ENCODE peak calls at places on chromosomes 12 and 14, in nine cellular contexts. G is effector memory CD4-positive, alpha-beta T cell; M is OCI-LY7; Q is thyroid gland; R is neuronal stem cell; L is trophoblast cell; Y is HepG2; W is neural progenitor cell; A is sigmoid colon. N is an unnamed sample. For H3K9me3 and H3K4me1, the result is how much of the 10 kb centered on the place peaks cover.

GRCh38 chr14:90109858-90110257 is 48.1 kb downstream of the KCNK13 start:
- DNase-seq in G (no peak), M (no peak), Q (peak), R (no peak), L (peak), Y (peak), W (peak), A (no peak), N (no peak)

GRCh38 chr12:51082561-51083139 is 746 bp downstream of the CSRNP2 start:
- DNase-seq in G (no peak), M (peak), Q (peak), R (no peak), L (no peak), Y (peak), W (no peak), A (no peak), N (peak)

GRCh38 chr14:73457935-73458218 is 469 bp downstream of the NUMB start:
- DNase-seq in G (no peak), M (no peak), Q (peak), R (no peak), L (no peak), Y (no peak), W (no peak), A (no peak), N (no peak)

GRCh38 chr12:47758834-47759690 is at the start of gene RAPGEF3:
- DNase-seq in G (peak), M (peak), Q (peak), R (peak), L (peak), Y (peak), W (peak), A (peak), N (peak)

GRCh38 chr14:75709207-75709812 is 48.3 kb downstream of the TTLL5 start:
- DNase-seq in G (peak), M (peak), Q (peak), R (peak), L (peak), Y (peak), W (peak), A (peak), N (peak)

GRCh38 chr12:112518336-112518735 is 99.6 kb downstream of the PTPN11 start:
- DNase-seq in G (no peak), M (no peak), Q (no peak), R (no peak), L (no peak), Y (no peak), W (no peak), A (no peak), N (no peak)

GRCh38 chr12:120324841-120325417 is 2.6 kb downstream of the PLA2G1B start:
- DNase-seq in G (no peak), M (no peak), Q (no peak), R (no peak), L (no peak), Y (no peak), W (no peak), A (no peak), N (no peak)

GRCh38 chr12:67748761-67749075 is 100.2 kb downstream of the DYRK2 start:
- DNase-seq in G (no peak), M (no peak), Q (no peak), R (no peak), L (no peak), Y (no peak), W (no peak), A (no peak), N (no peak)

GRCh38 chr14:93752980-93753561 is 35.2 kb downstream of the PRIMA1 start:
- DNase-seq in G (no peak), M (no peak), Q (peak), R (no peak), L (no peak), Y (no peak), W (no peak), A (peak), N (no peak)

GRCh38 chr12:112676526-112676925 is 115.0 kb upstream of the RPH3A start:
- DNase-seq in G (no peak), M (no peak), Q (no peak), R (no peak), L (no peak), Y (no peak), W (peak), A (no peak), N (no peak)

GRCh38 chr12:12999276-12999958 is 648 bp downstream of the HEBP1 start:
- DNase-seq in G (no peak), M (no peak), Q (peak), R (no peak), L (no peak), Y (peak), W (peak), A (no peak), N (no peak)

GRCh38 chr12:72586456-72586855 is 314.3 kb downstream of the TRHDE start:
- DNase-seq in G (no peak), M (no peak), Q (no peak), R (no peak), L (no peak), Y (no peak), W (peak), A (no peak), N (peak)

GRCh38 chr14:100575266-100575995 is 11.8 kb downstream of the BEGAIN start:
- DNase-seq in G (no peak), M (no peak), Q (no peak), R (no peak), L (no peak), Y (no peak), W (no peak), A (no peak), N (no peak)

GRCh38 chr12:510071-510825 is 50.5 kb downstream of the B4GALNT3 start:
- DNase-seq in G (no peak), M (no peak), Q (no peak), R (peak), L (no peak), Y (no peak), W (peak), A (no peak), N (peak)

GRCh38 chr12:122864894-122865253 is 29.6 kb downstream of the HIP1R start:
- DNase-seq in G (no peak), M (no peak), Q (no peak), R (no peak), L (no peak), Y (no peak), W (no peak), A (no peak), N (no peak)

GRCh38 chr12:107634530-107634929 is 51.1 kb upstream of the PWP1 start:
- DNase-seq in G (no peak), M (no peak), Q (peak), R (no peak), L (no peak), Y (no peak), W (no peak), A (no peak), N (no peak)

GRCh38 chr12:121813951-121814350 is 10.1 kb downstream of the SETD1B start:
- DNase-seq in G (no peak), M (no peak), Q (no peak), R (no peak), L (no peak), Y (no peak), W (no peak), A (no peak), N (no peak)

GRCh38 chr14:35122696-35123387 is 490 bp downstream of the PRORP start:
- DNase-seq in G (no peak), M (peak), Q (peak), R (no peak), L (peak), Y (peak), W (no peak), A (no peak), N (no peak)

GRCh38 chr12:121568971-121569808 is 11.6 kb downstream of the KDM2B start:
- DNase-seq in G (no peak), M (no peak), Q (no peak), R (no peak), L (no peak), Y (no peak), W (no peak), A (peak), N (peak)

GRCh38 chr12:119669744-119670472 is 2.0 kb downstream of the PRKAB1 start:
- DNase-seq in G (no peak), M (no peak), Q (no peak), R (no peak), L (no peak), Y (peak), W (no peak), A (no peak), N (no peak)

GRCh38 chr12:44972746-44973421 is 78.0 kb downstream of the DBX2 start:
- DNase-seq in G (no peak), M (peak), Q (no peak), R (peak), L (no peak), Y (peak), W (peak), A (no peak), N (peak)

GRCh38 chr12:109461049-109461845 is 15.9 kb downstream of the KCTD10 start:
- DNase-seq in G (no peak), M (peak), Q (no peak), R (no peak), L (no peak), Y (peak), W (no peak), A (no peak), N (no peak)

GRCh38 chr12:6197996-6198395 is 2.2 kb upstream of the CD9 start:
- DNase-seq in G (no peak), M (no peak), Q (no peak), R (no peak), L (no peak), Y (no peak), W (peak), A (no peak), N (no peak)

GRCh38 chr14:95262511-95262891 is 57.2 kb downstream of the CLMN start:
- DNase-seq in G (no peak), M (no peak), Q (no peak), R (no peak), L (no peak), Y (no peak), W (no peak), A (no peak), N (no peak)

GRCh38 chr14:95264271-95264973 is 55.3 kb downstream of the CLMN start:
- DNase-seq in G (no peak), M (no peak), Q (no peak), R (no peak), L (no peak), Y (no peak), W (no peak), A (no peak), N (peak)

GRCh38 chr14:95260537-95261440 is 58.9 kb downstream of the CLMN start:
- DNase-seq in G (no peak), M (no peak), Q (no peak), R (no peak), L (no peak), Y (no peak), W (no peak), A (no peak), N (no peak)

GRCh38 chr14:95263527-95264231 is 56.0 kb downstream of the CLMN start:
- DNase-seq in G (no peak), M (no peak), Q (no peak), R (no peak), L (no peak), Y (no peak), W (no peak), A (no peak), N (no peak)

GRCh38 chr14:95261616-95262510 is 57.8 kb downstream of the CLMN start:
- DNase-seq in G (no peak), M (peak), Q (peak), R (no peak), L (no peak), Y (no peak), W (no peak), A (no peak), N (peak)
- H3K27ac ChIP-seq in G (no peak), M (no peak), Q (peak), R (no peak), L (no peak), Y (no peak), W (no peak), A (peak), N (peak)

GRCh38 chr12:70151993-70152392 is 91.2 kb upstream of the CNOT2 start:
- DNase-seq in G (no peak), M (no peak), Q (no peak), R (no peak), L (no peak), Y (no peak), W (no peak), A (no peak), N (no peak)

GRCh38 chr12:70154087-70154486 is 89.1 kb upstream of the CNOT2 start:
- DNase-seq in G (no peak), M (no peak), Q (no peak), R (no peak), L (no peak), Y (no peak), W (no peak), A (no peak), N (no peak)

GRCh38 chr12:70154960-70155589 is 88.2 kb upstream of the CNOT2 start:
- DNase-seq in G (no peak), M (peak), Q (no peak), R (peak), L (no peak), Y (no peak), W (peak), A (no peak), N (no peak)

DNA sequence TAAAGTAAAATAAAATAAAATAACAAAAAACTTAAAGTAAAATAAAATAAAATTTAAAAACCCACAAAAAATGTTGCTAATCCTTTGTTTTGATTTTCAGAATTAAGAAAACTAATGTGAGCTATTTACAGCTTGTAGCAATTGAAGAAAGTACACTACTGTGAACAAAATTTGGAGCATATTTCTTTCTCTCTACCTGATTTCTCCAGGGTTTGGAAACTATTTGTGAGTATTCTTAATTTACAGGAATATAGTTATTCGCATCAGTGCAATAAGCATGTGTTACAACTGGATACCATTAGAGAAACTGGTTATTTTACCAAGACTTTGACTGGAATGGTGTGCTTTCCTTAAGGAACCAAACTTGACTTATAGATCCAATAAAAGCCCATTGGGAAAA is 86.1 kb upstream of the CNOT2 start:
- DNase-seq in G (no peak), M (peak), Q (no peak), R (peak), L (no peak), Y (no peak), W (no peak), A (no peak), N (no peak)
- H3K9me3 ChIP-seq in G (under half), M (under half), Q (under half), R (under half), L (under half), Y (half or more), W (under half), A (under half), N (under half)

DNA sequence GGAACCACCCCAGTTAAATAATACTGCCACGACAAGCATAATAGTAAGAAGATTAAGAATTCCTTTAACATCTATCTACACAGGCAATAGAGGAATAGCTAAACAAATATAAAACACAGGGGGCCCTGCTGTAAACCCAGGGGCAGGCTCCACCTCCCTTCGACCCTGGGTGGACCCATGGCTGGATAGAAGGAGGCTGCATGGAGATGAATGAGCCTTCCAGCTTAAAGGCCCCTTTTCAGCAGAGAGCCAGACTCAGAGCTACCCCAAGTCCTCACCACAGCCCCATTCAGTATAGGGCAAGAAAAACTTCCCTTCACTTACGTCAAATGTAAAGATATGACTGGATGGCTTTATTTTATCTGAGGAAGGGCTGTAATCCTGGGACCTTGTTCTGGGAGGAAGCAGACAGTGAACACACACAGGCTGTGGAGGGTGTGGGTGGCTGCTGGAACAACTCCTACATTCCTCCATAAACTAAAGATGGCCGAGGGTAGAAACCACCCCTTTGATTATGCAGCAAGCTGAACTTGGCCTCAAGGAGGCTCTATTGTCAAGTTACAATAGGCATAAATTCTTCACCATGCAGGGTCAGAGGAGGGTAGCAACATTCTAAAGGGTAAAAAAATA is 30.5 kb downstream of the NUAK1 start:
- DNase-seq in G (no peak), M (no peak), Q (no peak), R (no peak), L (no peak), Y (no peak), W (no peak), A (peak), N (no peak)
- H3K4me1 ChIP-seq in G (under half), M (under half), Q (under half), R (half or more), L (under half), Y (half or more), W (half or more), A (half or more), N (under half)

DNA sequence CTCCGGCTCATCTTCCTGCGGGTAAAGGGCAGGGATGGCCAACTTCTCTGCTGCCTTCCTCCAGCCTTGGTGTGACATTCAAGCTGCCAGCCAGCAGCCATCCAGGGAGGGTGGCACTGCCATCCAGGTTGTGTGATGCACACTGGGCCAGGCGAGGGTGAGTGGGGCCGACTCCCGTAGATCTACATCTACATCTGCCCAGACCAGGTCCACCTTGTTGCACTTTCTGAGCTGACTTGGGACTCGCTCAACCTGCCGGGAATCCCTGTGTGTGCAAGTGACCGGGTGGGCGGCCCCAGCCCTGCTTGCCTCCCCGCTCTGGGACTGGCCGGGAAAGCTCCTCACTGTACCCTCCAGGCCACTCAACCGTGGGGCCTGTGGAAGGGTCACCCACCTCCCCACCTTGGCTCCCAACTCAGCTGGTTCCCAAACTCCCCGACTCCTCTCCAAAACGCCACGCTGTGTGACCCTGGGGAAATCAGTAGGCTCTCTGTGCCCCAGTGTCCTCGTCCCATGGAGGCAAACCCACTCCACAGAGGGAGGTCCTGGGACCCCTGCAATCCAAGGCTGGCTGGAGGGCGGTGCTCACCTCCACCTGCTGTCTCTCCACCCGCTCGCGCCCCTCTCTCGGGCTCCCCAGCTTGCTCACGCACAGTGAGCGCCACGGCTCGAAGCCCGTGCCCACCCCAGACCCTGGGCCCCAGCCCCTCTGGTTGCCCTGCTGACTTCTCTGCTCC is 14.7 kb downstream of the JAG2 start:
- DNase-seq in G (no peak), M (no peak), Q (no peak), R (no peak), L (no peak), Y (no peak), W (no peak), A (no peak), N (no peak)
- H3K27ac ChIP-seq in G (no peak), M (no peak), Q (no peak), R (no peak), L (no peak), Y (no peak), W (no peak), A (no peak), N (peak)